ENCODE peak calls at places on chromosomes 12 and 14, in eight cellular contexts. U is adrenal gland, M is mucosa of descending colon, Q is A549, S is cardiac fibroblast, T is kidney epithelial cell, N is cardiac muscle cell, A is stomach. Z is an unnamed sample.

GRCh38 chr12:10406725-10407124 is 2.8 kb downstream of the KLRC4 start:
- DNase-seq in U (peak; percentile 16), M (peak; percentile 53), Q (no peak), S (no peak), T (no peak), N (no peak), A (no peak), Z (no peak)

GRCh38 chr14:33734387-33734786 is 216.5 kb downstream of the EGLN3 start:
- DNase-seq in U (no peak), M (no peak), Q (no peak), S (no peak), T (no peak), N (no peak), A (no peak), Z (no peak)

GRCh38 chr12:62813031-62813829 is 121.7 kb downstream of the PPM1H start:
- DNase-seq in U (peak; percentile 72), M (peak; percentile 65), Q (peak; percentile 58), S (peak; percentile 83), T (no peak), N (peak; percentile 76), A (peak; percentile 61), Z (peak; percentile 82)

GRCh38 chr12:7835766-7836165 is 36.9 kb downstream of the SLC2A14 start:
- DNase-seq in U (no peak), M (no peak), Q (no peak), S (no peak), T (no peak), N (no peak), A (no peak), Z (no peak)

GRCh38 chr12:115811929-115812328 is 465.6 kb downstream of the MED13L start:
- DNase-seq in U (no peak), M (no peak), Q (no peak), S (no peak), T (no peak), N (no peak), A (no peak), Z (no peak)

GRCh38 chr14:93971635-93972027 is 4.7 kb downstream of the ASB2 start:
- DNase-seq in U (no peak), M (no peak), Q (no peak), S (no peak), T (no peak), N (no peak), A (no peak), Z (no peak)

GRCh38 chr12:11779286-11779685 is 129.8 kb downstream of the ETV6 start:
- DNase-seq in U (no peak), M (no peak), Q (no peak), S (peak; percentile 85), T (no peak), N (peak; percentile 37), A (no peak), Z (no peak)

GRCh38 chr12:65496617-65497016 is 218.1 kb downstream of the MSRB3 start:
- DNase-seq in U (no peak), M (no peak), Q (no peak), S (peak; percentile 72), T (no peak), N (no peak), A (no peak), Z (no peak)

GRCh38 chr14:51086044-51086443 is 8.9 kb downstream of the TRIM9 start:
- DNase-seq in U (no peak), M (peak; percentile 45), Q (no peak), S (no peak), T (no peak), N (no peak), A (no peak), Z (no peak)

GRCh38 chr12:105431537-105431936 is 101.0 kb downstream of the C12orf75 start:
- DNase-seq in U (no peak), M (no peak), Q (no peak), S (no peak), T (no peak), N (no peak), A (no peak), Z (no peak)

GRCh38 chr12:114313910-114314309 is 92.0 kb downstream of the TBX5 start:
- DNase-seq in U (no peak), M (no peak), Q (no peak), S (no peak), T (no peak), N (no peak), A (no peak), Z (no peak)
- TF ChIP-seq CTCF in U (no peak), M (no peak), Q (no peak), S (no peak), T (no peak), N (no peak), A (no peak), Z (no peak)

GRCh38 chr14:99157676-99158075 is 114.3 kb downstream of the BCL11B start:
- DNase-seq in U (no peak), M (no peak), Q (no peak), S (no peak), T (no peak), N (no peak), A (peak; percentile 7), Z (no peak)

GRCh38 chr14:99157246-99157645 is 114.8 kb downstream of the BCL11B start:
- DNase-seq in U (no peak), M (no peak), Q (no peak), S (no peak), T (no peak), N (no peak), A (peak; percentile 5), Z (no peak)

GRCh38 chr14:99158646-99159165 is 113.3 kb downstream of the BCL11B start:
- DNase-seq in U (no peak), M (no peak), Q (no peak), S (no peak), T (no peak), N (no peak), A (peak; percentile 24), Z (no peak)

GRCh38 chr14:99158150-99158549 is 113.8 kb downstream of the BCL11B start:
- DNase-seq in U (no peak), M (no peak), Q (no peak), S (no peak), T (no peak), N (no peak), A (no peak), Z (no peak)

GRCh38 chr14:99159341-99160340 is 112.4 kb downstream of the BCL11B start:
- DNase-seq in U (no peak), M (no peak), Q (no peak), S (no peak), T (no peak), N (peak; percentile 43), A (peak; percentile 17), Z (no peak)
- TF ChIP-seq CTCF in U (no peak), M (no peak), Q (no peak), S (no peak), T (no peak), N (no peak), A (no peak), Z (no peak)

DNA sequence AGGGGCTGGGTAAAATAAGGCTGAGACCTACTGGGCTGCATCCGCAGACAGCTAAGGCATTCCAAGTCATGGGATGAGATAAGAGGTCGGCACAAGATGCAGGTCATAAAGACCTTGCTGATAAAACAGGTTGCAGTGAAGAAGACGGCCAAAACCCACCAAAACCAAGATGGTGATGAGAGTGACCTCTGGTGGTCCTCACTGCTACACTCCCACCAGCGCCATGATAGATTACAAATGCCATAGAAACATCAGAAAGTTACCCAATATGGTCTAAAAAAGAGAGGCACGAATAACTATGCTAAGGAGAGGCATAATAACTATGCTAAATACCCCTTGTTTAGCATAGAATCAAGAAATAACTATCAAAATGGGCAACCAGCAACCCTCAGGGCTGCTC is 46.2 kb upstream of the MAP3K9 start:
- DNase-seq in U (no peak), M (no peak), Q (no peak), S (no peak), T (no peak), N (no peak), A (no peak), Z (no peak)
- TF ChIP-seq CTCF in U (no peak), M (no peak), Q (no peak), S (no peak), T (no peak), N (no peak), A (no peak), Z (no peak)

GRCh38 chr12:55820679-55821078 is 2.8 kb downstream of the ORMDL2 start:
- DNase-seq in U (no peak), M (no peak), Q (peak; percentile 41), S (peak; percentile 53), T (no peak), N (no peak), A (no peak), Z (no peak)
- TF ChIP-seq CTCF in U (no peak), M (no peak), Q (peak; percentile 38), S (peak; percentile 31), T (peak; percentile 17), N (peak; percentile 31), A (no peak), Z (no peak)

GRCh38 chr14:101086926-101087325 is 183.4 kb upstream of the RTL1 start:
- DNase-seq in U (no peak), M (no peak), Q (no peak), S (no peak), T (no peak), N (no peak), A (no peak), Z (no peak)
- TF ChIP-seq CTCF in U (no peak), M (no peak), Q (no peak), S (no peak), T (no peak), N (no peak), A (no peak), Z (no peak)

GRCh38 chr14:86672071-86672470 is 1142.1 kb downstream of the FLRT2 start:
- DNase-seq in U (no peak), M (no peak), Q (no peak), S (no peak), T (no peak), N (no peak), A (no peak), Z (no peak)

GRCh38 chr14:86673523-86673969 is 1143.6 kb downstream of the FLRT2 start:
- DNase-seq in U (no peak), M (no peak), Q (no peak), S (no peak), T (no peak), N (no peak), A (peak; percentile 34), Z (no peak)

DNA sequence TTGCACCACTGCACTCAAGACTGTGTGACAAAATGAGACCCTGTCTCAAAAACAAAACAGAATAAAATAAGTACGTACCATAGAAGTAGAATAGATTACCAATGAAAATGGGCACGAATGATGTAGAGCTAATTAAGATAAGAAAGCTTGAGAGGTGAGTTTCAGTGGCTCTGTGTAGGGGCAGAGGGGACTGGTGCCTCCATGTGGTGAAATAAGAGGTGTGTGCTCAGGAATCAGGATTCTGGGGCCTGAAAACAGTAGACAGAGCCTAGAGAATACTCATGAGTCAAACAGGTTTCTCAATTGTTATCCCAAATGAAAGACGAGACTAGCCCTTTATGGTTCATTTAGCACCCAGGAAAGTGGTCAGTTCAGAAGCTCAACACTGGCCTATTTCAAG is 1145.1 kb downstream of the FLRT2 start:
- DNase-seq in U (no peak), M (no peak), Q (no peak), S (no peak), T (no peak), N (no peak), A (no peak), Z (no peak)
- TF ChIP-seq CTCF in U (no peak), M (no peak), Q (no peak), S (no peak), T (no peak), N (no peak), A (no peak), Z (no peak)